ENCODE peak calls at places on chromosomes 16 and 17, in five cellular contexts. S is GM12878, Q is HCT116, P is K562, C is HepG2. K is an unnamed sample.

GRCh38 chr16:74623214-74623842 is 16.4 kb upstream of the GLG1 start:
- DNase-seq in Q (no peak), P (peak; percentile 37), S (no peak), C (peak; percentile 55), K (peak; percentile 15)

GRCh38 chr16:85735225-85735722 is 15.6 kb downstream of the C16orf74 start:
- DNase-seq in Q (no peak), C (no peak), S (peak; percentile 43), P (no peak), K (no peak)

GRCh38 chr16:71952818-71953217 is 47.4 kb downstream of the PKD1L3 start:
- DNase-seq in C (no peak), P (no peak), Q (no peak), S (no peak), K (no peak)

GRCh38 chr16:30896203-30896889 is at the start of gene CTF1:
- DNase-seq in S (no peak), P (peak; percentile 86), Q (peak; percentile 65), C (peak; percentile 39), K (peak; percentile 56)

GRCh38 chr17:64200080-64201042 is 62.7 kb downstream of the TEX2 start:
- DNase-seq in P (no peak), Q (no peak), C (no peak), S (peak; percentile 19), K (no peak)

GRCh38 chr16:10688291-10688690 is 6.4 kb downstream of the TEKT5 start:
- DNase-seq in Q (no peak), P (no peak), C (no peak), S (no peak), K (no peak)

GRCh38 chr17:49576906-49577650 is 1.4 kb downstream of the NXPH3 start:
- DNase-seq in Q (no peak), P (no peak), S (no peak), C (no peak), K (no peak)

GRCh38 chr16:79430129-79430789 is 170.3 kb downstream of the MAF start:
- DNase-seq in Q (no peak), P (no peak), S (no peak), C (no peak), K (no peak)

GRCh38 chr16:85153656-85154091 is 41.4 kb upstream of the CIBAR2 start:
- DNase-seq in Q (no peak), S (no peak), P (no peak), C (no peak), K (no peak)

GRCh38 chr17:63702223-63702577 is 2.3 kb upstream of the LIMD2 start:
- DNase-seq in S (no peak), C (no peak), Q (no peak), P (no peak), K (no peak)

GRCh38 chr17:37506678-37507077 is 17.0 kb downstream of the DUSP14 start:
- DNase-seq in P (peak; percentile 43), C (peak; percentile 55), S (no peak), Q (peak; percentile 23), K (no peak)

GRCh38 chr16:30567991-30568638 is 3.4 kb downstream of the ZNF688 start:
- DNase-seq in Q (no peak), P (no peak), C (peak; percentile 62), S (peak; percentile 66), K (no peak)

GRCh38 chr16:4505356-4506153 is 29.4 kb downstream of the HMOX2 start:
- DNase-seq in P (no peak), C (no peak), Q (no peak), S (peak; percentile 70), K (no peak)

GRCh38 chr17:57255182-57255775 is 1.0 kb upstream of the MSI2 start:
- DNase-seq in S (no peak), Q (no peak), C (no peak), P (no peak), K (no peak)

GRCh38 chr16:4664538-4665418 is 28.6 kb upstream of the NUDT16L1 start:
- DNase-seq in S (no peak), Q (no peak), C (peak; percentile 75), P (no peak), K (no peak)

GRCh38 chr17:36593651-36594316 is 2.1 kb downstream of the DHRS11 start:
- DNase-seq in C (no peak), S (no peak), P (no peak), Q (no peak), K (no peak)

GRCh38 chr17:10618202-10618635 is 38.9 kb downstream of the MYH3 start:
- DNase-seq in Q (peak; percentile 68), P (peak; percentile 54), C (peak; percentile 70), S (no peak), K (peak; percentile 62)

GRCh38 chr16:69691980-69692911 is 34.1 kb downstream of the NQO1 start:
- DNase-seq in S (peak; percentile 7), C (no peak), Q (no peak), P (no peak), K (no peak)

GRCh38 chr17:38453951-38454421 is 25.7 kb downstream of the ARHGAP23 start:
- DNase-seq in Q (no peak), S (no peak), P (no peak), C (no peak), K (no peak)

GRCh38 chr17:55730808-55731207 is 8.1 kb upstream of the TMEM100 start:
- DNase-seq in P (no peak), Q (no peak), S (no peak), C (no peak), K (no peak)

GRCh38 chr16:85138073-85138824 is 26.0 kb upstream of the CIBAR2 start:
- DNase-seq in S (no peak), C (no peak), P (no peak), Q (no peak), K (no peak)

GRCh38 chr17:76820523-76820922 is 47.7 kb upstream of the MGAT5B start:
- DNase-seq in P (no peak), S (no peak), C (no peak), Q (no peak), K (no peak)

GRCh38 chr16:82938108-82938507 is 311.3 kb downstream of the CDH13 start:
- DNase-seq in Q (no peak), P (no peak), C (no peak), S (no peak), K (no peak)

GRCh38 chr16:82935781-82936180 is 309.0 kb downstream of the CDH13 start:
- DNase-seq in Q (no peak), P (no peak), S (no peak), C (no peak), K (no peak)

GRCh38 chr16:82936941-82937551 is 310.3 kb downstream of the CDH13 start:
- DNase-seq in Q (no peak), C (no peak), S (no peak), P (no peak), K (no peak)
- TF ChIP-seq ZNF274 in Q (no peak), C (no peak), S (no peak), P (no peak), K (no peak)

GRCh38 chr17:48283390-48283789 is 146.6 kb downstream of the SKAP1 start:
- DNase-seq in C (no peak), S (no peak), P (no peak), Q (no peak), K (no peak)
- TF ChIP-seq ZNF274 in C (no peak), S (no peak), P (no peak), Q (no peak), K (no peak)

GRCh38 chr17:72725432-72726068 is 366.9 kb downstream of the SLC39A11 start:
- DNase-seq in Q (peak; percentile 66), P (peak; percentile 50), S (no peak), C (peak; percentile 66), K (peak; percentile 63)
- TF ChIP-seq ZNF274 in Q (no peak), P (no peak), S (no peak), C (no peak), K (no peak)

GRCh38 chr17:73462830-73463229 is 151.0 kb upstream of the CDC42EP4 start:
- DNase-seq in Q (no peak), P (no peak), C (no peak), S (no peak), K (no peak)

GRCh38 chr17:73455050-73455687 is 143.4 kb upstream of the CDC42EP4 start:
- DNase-seq in Q (no peak), C (no peak), S (no peak), P (no peak), K (no peak)

GRCh38 chr17:73455767-73456166 is 144.0 kb upstream of the CDC42EP4 start:
- DNase-seq in S (no peak), C (no peak), Q (no peak), P (no peak), K (no peak)

GRCh38 chr17:73459980-73460379 is 148.2 kb upstream of the CDC42EP4 start:
- DNase-seq in S (no peak), P (no peak), Q (no peak), C (no peak), K (no peak)

DNA sequence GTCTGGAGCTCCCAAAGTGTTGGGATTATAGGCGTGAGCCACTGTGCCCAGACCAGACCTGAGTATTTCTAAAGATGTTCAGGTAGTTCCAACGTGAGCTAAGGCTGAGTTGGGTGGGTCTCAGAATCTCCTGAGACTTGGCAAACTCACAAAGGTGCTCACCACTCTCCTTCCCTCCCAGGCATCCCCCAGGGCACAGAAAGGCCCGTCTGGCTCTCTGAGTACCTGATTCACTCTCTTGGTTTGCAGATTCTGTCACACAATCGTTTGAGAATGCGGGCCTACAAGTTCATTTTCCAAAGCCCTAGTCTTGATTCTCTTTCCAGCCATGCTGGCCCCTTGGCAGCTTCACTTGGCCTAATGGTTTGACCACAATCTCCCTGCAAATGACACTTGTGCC is 146.4 kb upstream of the CDC42EP4 start:
- DNase-seq in Q (no peak), C (no peak), S (no peak), P (no peak), K (no peak)
- TF ChIP-seq ZNF274 in Q (no peak), C (no peak), S (no peak), P (no peak), K (no peak)

DNA sequence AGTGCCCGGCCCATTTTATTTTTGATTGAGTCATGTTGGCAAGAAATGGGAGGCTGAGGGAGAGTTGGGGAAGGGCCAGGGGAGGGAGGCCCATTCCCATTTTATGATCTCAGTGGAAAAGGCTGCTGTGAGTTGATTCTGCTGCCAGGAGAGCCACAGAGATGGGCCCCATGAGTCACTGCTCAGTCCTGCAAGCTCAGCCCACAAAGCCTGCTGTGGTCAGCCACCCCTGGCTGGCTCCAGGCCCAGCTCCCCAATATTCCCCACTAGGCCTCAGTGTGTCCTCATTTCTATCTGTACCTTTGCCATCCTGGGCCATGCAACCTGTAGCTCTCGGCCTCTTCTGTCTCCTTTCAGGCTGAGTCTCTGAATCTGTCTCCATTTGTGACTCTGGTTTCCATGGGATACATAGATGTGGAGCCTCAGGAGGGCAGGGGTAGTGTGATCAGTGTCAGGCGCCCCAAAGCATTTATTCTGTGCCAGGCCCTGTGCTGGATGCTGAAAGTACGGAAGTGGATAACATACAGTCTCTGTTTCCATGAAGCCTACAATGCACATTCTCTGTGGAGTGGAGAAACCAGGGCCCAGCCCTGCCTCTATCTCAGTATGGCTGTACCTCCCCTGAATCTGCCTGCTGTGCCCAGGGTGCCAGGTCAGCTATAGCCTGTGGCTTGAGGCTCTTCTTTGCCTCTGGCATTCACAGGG is 1.9 kb upstream of the PLEKHG4 start:
- DNase-seq in S (no peak), Q (peak; percentile 84), C (peak; percentile 35), P (peak; percentile 50), K (no peak)
- TF ChIP-seq ZNF274 in S (no peak), Q (no peak), C (no peak), P (no peak), K (no peak)

GRCh38 chr16:23949630-23950290 is 114.0 kb downstream of the PRKCB start:
- DNase-seq in Q (no peak), S (peak; percentile 28), C (no peak), P (no peak), K (no peak)

GRCh38 chr16:23950291-23950894 is 114.6 kb downstream of the PRKCB start:
- DNase-seq in S (no peak), C (no peak), P (no peak), Q (no peak), K (no peak)

GRCh38 chr16:23953476-23953875 is 117.7 kb downstream of the PRKCB start:
- DNase-seq in Q (no peak), S (no peak), C (no peak), P (no peak), K (no peak)

GRCh38 chr16:23950898-23951297 is 115.1 kb downstream of the PRKCB start:
- DNase-seq in Q (no peak), P (no peak), S (no peak), C (no peak), K (no peak)

GRCh38 chr16:23952128-23953041 is 116.6 kb downstream of the PRKCB start:
- DNase-seq in Q (no peak), S (no peak), C (no peak), P (peak; percentile 85), K (peak; percentile 23)
- TF ChIP-seq ZNF274 in Q (no peak), S (no peak), C (no peak), P (no peak), K (no peak)

K was measured in NT2/D1.